ENCODE peak calls at places on chromosomes 7 and 10, in seven cellular contexts. U is mucosa of descending colon, S is NAMALWA, X is endodermal cell, F is chondrocyte, T is T-cell, G is pancreas. M is an unnamed sample.

GRCh38 chr10:99945286-99945685 is 64.5 kb downstream of the DNMBP start:
- DNase-seq in T (no peak), F (no peak), U (no peak), G (no peak), S (no peak), X (no peak), M (no peak)

GRCh38 chr10:52883996-52884871 is 111.7 kb upstream of the MBL2 start:
- DNase-seq in S (peak), U (peak), X (peak), G (no peak), F (no peak), T (no peak), M (peak)

GRCh38 chr10:120308590-120308989 is 148.4 kb upstream of the PLPP4 start:
- DNase-seq in T (no peak), X (no peak), U (no peak), G (no peak), S (no peak), F (no peak), M (no peak)

GRCh38 chr7:121752706-121753105 is 120.3 kb upstream of the PTPRZ1 start:
- DNase-seq in U (peak), G (no peak), X (peak), S (peak), F (no peak), T (no peak), M (no peak)

GRCh38 chr7:129101746-129102145 is 42.8 kb upstream of the TSPAN33 start:
- DNase-seq in T (no peak), G (no peak), S (no peak), F (no peak), X (no peak), U (no peak), M (no peak)

GRCh38 chr10:60883187-60883586 is 60.8 kb downstream of the RHOBTB1 start:
- DNase-seq in U (peak), G (no peak), T (no peak), S (peak), X (peak), F (no peak), M (no peak)

GRCh38 chr10:71657604-71658348 is 61.8 kb downstream of the C10orf105 start:
- DNase-seq in T (no peak), X (peak), F (no peak), U (no peak), G (no peak), S (no peak), M (no peak)

GRCh38 chr10:121886997-121887622 is 40.7 kb downstream of the ATE1 start:
- DNase-seq in F (no peak), G (peak), U (peak), S (peak), T (peak), X (peak), M (peak)

GRCh38 chr7:27151945-27152815 is at the start of gene HOXA3:
- DNase-seq in T (no peak), G (peak), X (peak), F (no peak), U (peak), S (no peak), M (no peak)

GRCh38 chr7:39880556-39880955 is 69.5 kb upstream of the CDK13 start:
- DNase-seq in G (no peak), U (no peak), S (no peak), F (no peak), X (no peak), T (no peak), M (no peak)

GRCh38 chr10:13717936-13718772 is 131.4 kb downstream of the PRPF18 start:
- DNase-seq in F (peak), X (peak), S (no peak), G (peak), U (peak), T (peak), M (peak)

GRCh38 chr10:50622497-50623298 is 1.1 kb downstream of the SGMS1 start:
- DNase-seq in T (peak), S (no peak), U (peak), G (peak), X (peak), F (no peak), M (peak)

GRCh38 chr10:13268310-13268709 is 31.6 kb downstream of the PHYH start:
- DNase-seq in T (no peak), X (no peak), U (no peak), F (no peak), S (no peak), G (no peak), M (no peak)

GRCh38 chr10:17062493-17063487 is 66.8 kb downstream of the CUBN start:
- DNase-seq in G (peak), U (no peak), T (no peak), S (no peak), F (no peak), X (peak), M (no peak)

GRCh38 chr7:39504963-39505362 is 61.2 kb upstream of the YAE1 start:
- DNase-seq in X (no peak), T (no peak), S (no peak), F (no peak), U (no peak), G (no peak), M (no peak)

GRCh38 chr7:155942226-155942950 is 130.1 kb upstream of the SHH start:
- DNase-seq in F (peak), X (peak), T (no peak), G (no peak), S (no peak), U (no peak), M (no peak)

GRCh38 chr7:2044311-2044882 is 188.3 kb downstream of the MAD1L1 start:
- DNase-seq in X (no peak), G (peak), S (no peak), U (no peak), T (no peak), F (peak), M (no peak)

GRCh38 chr7:22943997-22944396 is 69.9 kb downstream of the HYCC1 start:
- DNase-seq in F (no peak), G (no peak), S (no peak), X (no peak), T (no peak), U (peak), M (no peak)

GRCh38 chr10:55627526-55628170 is 733.4 kb downstream of the ZWINT start:
- DNase-seq in F (no peak), X (peak), S (no peak), T (no peak), G (no peak), U (no peak), M (no peak)

GRCh38 chr10:61943699-61944444 is 42.4 kb downstream of the ARID5B start:
- DNase-seq in S (peak), G (no peak), T (no peak), F (no peak), X (no peak), U (no peak), M (no peak)

GRCh38 chr10:80453715-80454525 is at the start of gene TSPAN14:
- DNase-seq in T (peak), F (no peak), X (peak), S (peak), U (peak), G (peak), M (peak)

GRCh38 chr10:5537684-5538083 is 12.9 kb downstream of the CALML3 start:
- DNase-seq in S (no peak), X (peak), T (no peak), U (no peak), G (no peak), F (no peak), M (no peak)

GRCh38 chr10:101561068-101561915 is 26.8 kb downstream of the POLL start:
- DNase-seq in U (no peak), G (no peak), F (no peak), X (peak), S (no peak), T (no peak), M (no peak)

GRCh38 chr7:2771274-2771711 is 72.8 kb downstream of the GNA12 start:
- DNase-seq in T (no peak), S (no peak), X (no peak), U (no peak), G (no peak), F (no peak), M (no peak)

GRCh38 chr10:42781893-42782445 is 626 bp upstream of the BMS1 start:
- DNase-seq in T (no peak), F (no peak), U (peak), X (no peak), S (no peak), G (no peak), M (peak)

GRCh38 chr7:38129162-38129561 is 48.9 kb upstream of the STARD3NL start:
- DNase-seq in X (no peak), F (no peak), U (no peak), G (no peak), T (no peak), S (no peak), M (no peak)

GRCh38 chr10:23262928-23263327 is 70.8 kb downstream of the PTF1A start:
- DNase-seq in T (no peak), X (no peak), F (no peak), U (no peak), G (no peak), S (no peak), M (no peak)

GRCh38 chr7:67604461-67605386 is 608.1 kb downstream of the TYW1 start:
- DNase-seq in U (no peak), S (no peak), G (no peak), F (no peak), X (no peak), T (no peak), M (no peak)

M was measured in stimulated activated naive B cell treated with anti-CD40 and anti-IgM and Interleukin-4, amounts not matched to agents 10 μg/mL and 1 μg/mL and 100 μg/mL, for 72 hours.